ENCODE peak calls at places on chromosomes 12 and 14, in four cellular contexts. G is A549, A is H1, J is HepG2. X is an unnamed sample.
A peak's percentile ranks its signal among the peaks of the same experiment; 100 is the strongest.

GRCh38 chr12:117360222-117360550 is 1.2 kb downstream of the NOS1 start:
- DNase-seq in G (no peak), A (peak; percentile 79), J (no peak), X (no peak)

GRCh38 chr12:76307083-76307482 is 41.1 kb downstream of the BBS10 start:
- DNase-seq in G (no peak), A (no peak), J (no peak), X (no peak)

GRCh38 chr14:77485901-77486678 is 12.5 kb downstream of the ISM2 start:
- DNase-seq in G (peak; percentile 43), A (no peak), J (no peak), X (no peak)

GRCh38 chr14:50335389-50335788 is 23.3 kb downstream of the DMAC2L start:
- DNase-seq in G (peak; percentile 54), A (no peak), J (peak; percentile 13), X (no peak)

GRCh38 chr12:31834158-31834557 is 105.3 kb upstream of the AMN1 start:
- DNase-seq in G (no peak), A (no peak), J (no peak), X (no peak)

GRCh38 chr12:53217049-53217929 is 10.2 kb upstream of the ITGB7 start:
- DNase-seq in G (peak; percentile 52), A (peak; percentile 87), J (no peak), X (no peak)

GRCh38 chr14:71261206-71261605 is 353.9 kb downstream of the PCNX1 start:
- DNase-seq in G (no peak), A (no peak), J (no peak), X (no peak)

GRCh38 chr12:70556179-70556869 is 80.9 kb downstream of the PTPRB start:
- DNase-seq in G (no peak), A (no peak), J (no peak), X (no peak)

GRCh38 chr14:99768381-99768780 is 24.8 kb upstream of the EML1 start:
- DNase-seq in G (no peak), A (no peak), J (no peak), X (no peak)

GRCh38 chr12:51915003-51915625 is 7.8 kb downstream of the ACVRL1 start:
- DNase-seq in G (no peak), A (no peak), J (no peak), X (peak; percentile 79)

GRCh38 chr14:73712540-73713141 is 1.5 kb downstream of the PNMA1 start:
- DNase-seq in G (no peak), A (no peak), J (no peak), X (peak; percentile 39)

GRCh38 chr14:69303086-69303485 is 43.1 kb downstream of the GALNT16 start:
- DNase-seq in G (no peak), A (peak; percentile 35), J (no peak), X (no peak)

GRCh38 chr12:52740591-52740990 is 36.6 kb downstream of the KRT76 start:
- DNase-seq in G (peak; percentile 25), A (no peak), J (no peak), X (no peak)

GRCh38 chr14:59254146-59254910 is 65.9 kb downstream of the DAAM1 start:
- DNase-seq in G (peak; percentile 68), A (no peak), J (no peak), X (peak; percentile 17)

GRCh38 chr14:91075553-91075952 is 15.1 kb upstream of the RPS6KA5 start:
- DNase-seq in G (no peak), A (no peak), J (no peak), X (no peak)

GRCh38 chr12:64826234-64826633 is 1.8 kb downstream of the TBC1D30 start:
- DNase-seq in G (no peak), A (peak; percentile 86), J (no peak), X (peak; percentile 28)

GRCh38 chr14:81834308-81834707 is 300.7 kb upstream of the SEL1L start:
- DNase-seq in G (no peak), A (no peak), J (no peak), X (no peak)

GRCh38 chr12:110370732-110371141 is 32.8 kb downstream of the ANAPC7 start:
- DNase-seq in G (no peak), A (no peak), J (no peak), X (no peak)

GRCh38 chr14:28577711-28578131 is 188.9 kb upstream of the FOXG1 start:
- DNase-seq in G (peak; percentile 18), A (no peak), J (no peak), X (no peak)

GRCh38 chr14:69328317-69328716 is 68.4 kb downstream of the GALNT16 start:
- DNase-seq in G (no peak), A (no peak), J (no peak), X (no peak)

GRCh38 chr12:84056-84455 is 17.5 kb downstream of the IQSEC3 start:
- DNase-seq in G (no peak), A (no peak), J (no peak), X (no peak)

GRCh38 chr12:105740337-105740736 is 398.4 kb downstream of the NUAK1 start:
- DNase-seq in G (no peak), A (no peak), J (no peak), X (no peak)

GRCh38 chr14:26370118-26370517 is 227.7 kb downstream of the NOVA1 start:
- DNase-seq in G (no peak), A (no peak), J (no peak), X (no peak)

GRCh38 chr12:64218597-64218996 is 3.5 kb downstream of the KICS2 start:
- DNase-seq in G (no peak), A (no peak), J (no peak), X (peak; percentile 32)

GRCh38 chr12:69545081-69545480 is 40.2 kb upstream of the CCT2 start:
- DNase-seq in G (no peak), A (no peak), J (no peak), X (no peak)

GRCh38 chr12:15688202-15688736 is 100.9 kb downstream of the EPS8 start:
- DNase-seq in G (peak; percentile 76), A (peak; percentile 47), J (no peak), X (peak; percentile 30)

GRCh38 chr12:52517005-52517835 is 3.0 kb downstream of the KRT5 start:
- DNase-seq in G (no peak), A (peak; percentile 27), J (no peak), X (no peak)

GRCh38 chr12:28065889-28066630 is 93.5 kb upstream of the PTHLH start:
- DNase-seq in G (no peak), A (no peak), J (no peak), X (no peak)

GRCh38 chr14:104700224-104700623 is 10.8 kb downstream of the INF2 start:
- DNase-seq in G (no peak), A (no peak), J (no peak), X (no peak)

GRCh38 chr12:29521951-29522350 is 24.5 kb upstream of the OVCH1 start:
- DNase-seq in G (no peak), A (no peak), J (no peak), X (no peak)

GRCh38 chr12:116604883-116605641 is 45.9 kb downstream of the MAP1LC3B2 start:
- DNase-seq in G (no peak), A (no peak), J (no peak), X (no peak)

GRCh38 chr14:98411154-98411553 is 860.8 kb downstream of the BCL11B start:
- DNase-seq in G (no peak), A (no peak), J (no peak), X (no peak)

GRCh38 chr12:57033428-57033827 is 16.5 kb downstream of the MYO1A start:
- DNase-seq in G (no peak), A (no peak), J (no peak), X (no peak)

GRCh38 chr14:102933618-102934231 is 11.3 kb downstream of the AMN start:
- DNase-seq in G (no peak), A (no peak), J (peak; percentile 21), X (no peak)

GRCh38 chr12:109113661-109114321 is 2.6 kb upstream of the ACACB start:
- DNase-seq in G (no peak), A (no peak), J (peak; percentile 5), X (no peak)

GRCh38 chr12:120972870-120973543 is 5.3 kb upstream of the HNF1A start:
- DNase-seq in G (no peak), A (no peak), J (peak; percentile 90), X (no peak)

GRCh38 chr12:9636150-9636549 is 28.4 kb upstream of the KLRB1 start:
- DNase-seq in G (no peak), A (no peak), J (no peak), X (no peak)
- TF ChIP-seq PHF8 in G (no peak), A (no peak), J (no peak), X (no peak)

GRCh38 chr14:36973806-36974442 is 198.5 kb downstream of the SLC25A21 start:
- DNase-seq in G (peak; percentile 82), A (no peak), J (no peak), X (no peak)
- TF ChIP-seq PHF8 in G (no peak), A (no peak), J (no peak), X (no peak)

GRCh38 chr12:9786726-9787339 is 26.1 kb upstream of the CD69 start:
- DNase-seq in G (no peak), A (no peak), J (no peak), X (no peak)
- TF ChIP-seq PHF8 in G (no peak), A (no peak), J (no peak), X (no peak)

DNA sequence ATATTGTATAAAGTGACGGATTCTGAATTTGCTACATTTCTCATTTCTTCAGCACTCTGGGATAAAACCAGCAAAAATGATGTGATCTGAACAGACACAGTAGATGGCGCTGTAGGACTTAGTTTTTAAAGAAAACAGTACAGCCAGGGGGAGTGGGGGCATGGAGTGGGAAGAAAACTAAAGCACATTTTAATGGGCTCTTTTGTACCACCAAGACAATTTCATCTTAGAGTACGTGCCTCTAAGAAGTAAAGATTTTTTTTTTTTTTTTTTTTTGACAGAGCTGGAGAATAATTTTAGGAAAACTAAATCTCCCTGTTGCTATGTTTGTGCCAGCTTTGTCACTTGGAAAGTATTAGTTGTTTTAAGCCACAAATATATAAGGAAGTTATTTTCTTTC is 124.4 kb downstream of the RAD51B start:
- DNase-seq in G (peak; percentile 92), A (peak; percentile 60), J (peak; percentile 73), X (peak; percentile 42)
- TF ChIP-seq PHF8 in G (no peak), A (no peak), J (no peak), X (no peak)